ENCODE peak calls at places on chromosome 15, in ten cellular contexts. W is AG09309; P is HuH-7; O is iris pigment epithelial cell; D is heart left ventricle; S is cardiac muscle cell; Z is stimulated activated CD4-positive, alpha-beta T cell treated with anti-CD3 and anti-CD28 coated beads, TNF-alpha, amount 100 ng/mL, for 4 hours; A is anterior cingulate cortex; K is fibroblast of the conjunctiva; V is stomach. J is an unnamed sample.

GRCh38 chr15:48285329-48286214 is 45.7 kb upstream of the DUT start:
- DNase-seq in P (peak), Z (no peak), S (peak), V (peak), O (peak), A (no peak), D (peak), K (peak), W (peak), J (peak)

GRCh38 chr15:27183182-27183581 is 212.2 kb downstream of the GABRG3 start:
- DNase-seq in S (no peak), O (no peak), P (no peak), Z (no peak), K (no peak), A (no peak), W (no peak), D (no peak), V (no peak), J (no peak)

GRCh38 chr15:58340176-58340575 is 91.6 kb upstream of the LIPC start:
- DNase-seq in W (peak), P (no peak), V (no peak), Z (no peak), D (no peak), O (peak), S (no peak), A (no peak), K (no peak), J (no peak)

GRCh38 chr15:71575474-71576045 is 234.8 kb upstream of the NR2E3 start:
- DNase-seq in K (no peak), D (no peak), W (no peak), O (no peak), A (no peak), Z (no peak), S (peak), P (no peak), V (no peak), J (no peak)

GRCh38 chr15:101613130-101614000 is 38.8 kb downstream of the TM2D3 start:
- DNase-seq in A (no peak), S (peak), D (peak), Z (no peak), O (peak), V (peak), P (peak), K (peak), W (no peak), J (peak)

GRCh38 chr15:40941528-40942336 is 11.5 kb upstream of the CHAC1 start:
- DNase-seq in W (no peak), K (peak), Z (peak), S (peak), A (peak), P (peak), V (peak), O (peak), D (peak), J (peak)

GRCh38 chr15:99932676-99933402 is 199.6 kb upstream of the LYSMD4 start:
- DNase-seq in O (no peak), D (no peak), S (no peak), P (no peak), Z (no peak), V (no peak), W (no peak), A (no peak), K (no peak), J (no peak)

GRCh38 chr15:68653795-68654194 is 75.0 kb downstream of the CORO2B start:
- DNase-seq in D (no peak), S (no peak), O (no peak), Z (no peak), K (no peak), W (no peak), P (no peak), V (no peak), A (no peak), J (peak)

GRCh38 chr15:45703670-45704328 is 69.0 kb downstream of the SQOR start:
- DNase-seq in S (no peak), W (no peak), P (peak), A (no peak), K (no peak), O (no peak), V (no peak), Z (no peak), D (no peak), J (no peak)

GRCh38 chr15:83504365-83504764 is 57.2 kb downstream of the SH3GL3 start:
- DNase-seq in A (no peak), D (no peak), P (no peak), W (no peak), O (peak), S (peak), K (no peak), V (no peak), Z (no peak), J (no peak)

GRCh38 chr15:66650433-66650832 is 51.6 kb upstream of the SMAD6 start:
- DNase-seq in W (no peak), O (no peak), A (no peak), D (peak), V (no peak), K (no peak), S (no peak), Z (no peak), P (no peak), J (no peak)

GRCh38 chr15:100083572-100083971 is 258.2 kb downstream of the ADAMTS17 start:
- DNase-seq in S (no peak), P (no peak), K (no peak), A (no peak), W (no peak), O (no peak), D (no peak), Z (no peak), V (no peak), J (no peak)

GRCh38 chr15:33069161-33069560 is 125.4 kb downstream of the FMN1 start:
- DNase-seq in D (no peak), W (no peak), Z (no peak), O (no peak), S (no peak), P (no peak), V (no peak), K (no peak), A (no peak), J (no peak)

GRCh38 chr15:28943611-28944230 is 57.9 kb downstream of the APBA2 start:
- DNase-seq in V (peak), O (no peak), K (no peak), P (no peak), D (no peak), W (no peak), S (no peak), A (no peak), Z (no peak), J (no peak)

GRCh38 chr15:98728811-98729160 is 80.4 kb downstream of the IGF1R start:
- DNase-seq in K (no peak), W (no peak), O (no peak), S (no peak), Z (no peak), P (no peak), A (no peak), V (no peak), D (no peak), J (no peak)

GRCh38 chr15:40314723-40315276 is 7.1 kb upstream of the PLCB2 start:
- DNase-seq in O (no peak), P (no peak), D (no peak), S (peak), W (no peak), K (no peak), Z (no peak), A (no peak), V (no peak), J (no peak)

GRCh38 chr15:38991126-38991525 is 426.5 kb upstream of the RASGRP1 start:
- DNase-seq in P (peak), W (no peak), V (no peak), D (no peak), A (no peak), K (peak), S (peak), Z (no peak), O (peak), J (no peak)

GRCh38 chr15:39459538-39459937 is 121.3 kb upstream of the THBS1 start:
- DNase-seq in Z (no peak), W (no peak), O (peak), S (no peak), A (no peak), D (no peak), K (no peak), P (no peak), V (no peak), J (no peak)

GRCh38 chr15:63367390-63367789 is 14.3 kb downstream of the CA12 start:
- DNase-seq in D (no peak), W (no peak), V (no peak), P (no peak), A (no peak), S (no peak), Z (no peak), K (no peak), O (no peak), J (no peak)

GRCh38 chr15:74622758-74623157 is 7.1 kb downstream of the CLK3 start:
- DNase-seq in A (no peak), Z (no peak), S (no peak), P (no peak), W (no peak), O (no peak), V (no peak), D (no peak), K (no peak), J (no peak)

GRCh38 chr15:75063338-75063737 is 39.9 kb downstream of the PPCDC start:
- DNase-seq in D (no peak), A (no peak), K (no peak), O (peak), S (peak), V (no peak), W (no peak), Z (no peak), P (no peak), J (no peak)

GRCh38 chr15:52010633-52011595 is 8.1 kb upstream of the MAPK6 start:
- DNase-seq in P (no peak), O (peak), S (peak), A (no peak), V (peak), Z (no peak), W (peak), K (peak), D (no peak), J (no peak)

GRCh38 chr15:90382305-90382704 is 5.7 kb upstream of the IQGAP1 start:
- DNase-seq in Z (no peak), V (no peak), K (no peak), W (no peak), P (no peak), A (no peak), O (peak), S (no peak), D (no peak), J (no peak)

GRCh38 chr15:89119489-89120478 is 31.5 kb downstream of the ABHD2 start:
- DNase-seq in D (peak), W (no peak), O (peak), Z (no peak), V (no peak), S (peak), A (no peak), P (no peak), K (no peak), J (no peak)

GRCh38 chr15:48331796-48332641 is 790 bp downstream of the DUT start:
- DNase-seq in P (peak), A (peak), K (no peak), D (peak), V (peak), W (no peak), S (no peak), O (peak), Z (peak), J (peak)

GRCh38 chr15:68586274-68586961 is 7.6 kb downstream of the CORO2B start:
- DNase-seq in A (no peak), S (peak), K (no peak), D (no peak), V (no peak), O (peak), W (peak), P (no peak), Z (no peak), J (no peak)

GRCh38 chr15:100919481-100920405 is 586 bp downstream of the LRRK1 start:
- DNase-seq in P (no peak), V (no peak), Z (peak), D (no peak), K (no peak), O (peak), A (no peak), S (peak), W (no peak), J (no peak)

J was measured in nucleus accumbens.